ENCODE peak calls at places on chromosomes 7 and 10, in nine cellular contexts. One of them, this sample, is unnamed.
A peak's percentile ranks its signal among the peaks of the same experiment; 100 is the strongest.

GRCh38 chr7:155372782-155373358 is 75.2 kb downstream of the INSIG1 start:
- DNase-seq in stomach: no peak
- DNase-seq in GM23248: no peak
- DNase-seq in central memory CD8-positive, alpha-beta T cell: no peak
- DNase-seq in Karpas-422: no peak
- DNase-seq in heart left ventricle: no peak
- DNase-seq in AG09319: no peak
- DNase-seq in HCEC 1CT: no peak
- DNase-seq in naive thymus-derived CD8-positive, alpha-beta T cell: no peak
- DNase-seq in this sample: no peak

GRCh38 chr10:52992569-52992968 is 220.0 kb upstream of the MBL2 start:
- DNase-seq in HCEC 1CT: no peak
- DNase-seq in stomach: no peak
- DNase-seq in naive thymus-derived CD8-positive, alpha-beta T cell: no peak
- DNase-seq in Karpas-422: no peak
- DNase-seq in central memory CD8-positive, alpha-beta T cell: no peak
- DNase-seq in GM23248: no peak
- DNase-seq in AG09319: no peak
- DNase-seq in heart left ventricle: no peak
- DNase-seq in this sample: no peak

GRCh38 chr10:86599729-86600128 is 54.6 kb upstream of the OPN4 start:
- DNase-seq in stomach: peak; percentile 63
- DNase-seq in AG09319: no peak
- DNase-seq in heart left ventricle: no peak
- DNase-seq in central memory CD8-positive, alpha-beta T cell: no peak
- DNase-seq in naive thymus-derived CD8-positive, alpha-beta T cell: no peak
- DNase-seq in HCEC 1CT: no peak
- DNase-seq in GM23248: no peak
- DNase-seq in Karpas-422: peak; percentile 69
- DNase-seq in this sample: no peak

GRCh38 chr7:124269774-124270173 is 236.9 kb upstream of the TMEM229A start:
- DNase-seq in naive thymus-derived CD8-positive, alpha-beta T cell: no peak
- DNase-seq in Karpas-422: no peak
- DNase-seq in stomach: no peak
- DNase-seq in AG09319: no peak
- DNase-seq in heart left ventricle: no peak
- DNase-seq in GM23248: no peak
- DNase-seq in central memory CD8-positive, alpha-beta T cell: no peak
- DNase-seq in HCEC 1CT: no peak
- DNase-seq in this sample: no peak

GRCh38 chr10:132837905-132838304 is 52.0 kb upstream of the NKX6-2 start:
- DNase-seq in heart left ventricle: no peak
- DNase-seq in GM23248: peak; percentile 22
- DNase-seq in Karpas-422: no peak
- DNase-seq in naive thymus-derived CD8-positive, alpha-beta T cell: no peak
- DNase-seq in AG09319: no peak
- DNase-seq in HCEC 1CT: no peak
- DNase-seq in stomach: no peak
- DNase-seq in central memory CD8-positive, alpha-beta T cell: no peak
- DNase-seq in this sample: no peak

GRCh38 chr7:151852486-151853396 is 24.2 kb downstream of the PRKAG2 start:
- DNase-seq in AG09319: no peak
- DNase-seq in stomach: no peak
- DNase-seq in central memory CD8-positive, alpha-beta T cell: no peak
- DNase-seq in HCEC 1CT: no peak
- DNase-seq in naive thymus-derived CD8-positive, alpha-beta T cell: no peak
- DNase-seq in GM23248: no peak
- DNase-seq in Karpas-422: no peak
- DNase-seq in heart left ventricle: peak; percentile 9
- DNase-seq in this sample: no peak

GRCh38 chr7:20797174-20798080 is 10.7 kb upstream of the SP8 start:
- DNase-seq in GM23248: no peak
- DNase-seq in HCEC 1CT: no peak
- DNase-seq in heart left ventricle: no peak
- DNase-seq in AG09319: no peak
- DNase-seq in stomach: no peak
- DNase-seq in central memory CD8-positive, alpha-beta T cell: no peak
- DNase-seq in Karpas-422: peak; percentile 41
- DNase-seq in naive thymus-derived CD8-positive, alpha-beta T cell: no peak
- DNase-seq in this sample: no peak

GRCh38 chr10:125982256-125982948 is 86.0 kb downstream of the FANK1 start:
- DNase-seq in HCEC 1CT: peak; percentile 55
- DNase-seq in Karpas-422: peak; percentile 90
- DNase-seq in stomach: no peak
- DNase-seq in heart left ventricle: no peak
- DNase-seq in GM23248: peak; percentile 79
- DNase-seq in central memory CD8-positive, alpha-beta T cell: no peak
- DNase-seq in naive thymus-derived CD8-positive, alpha-beta T cell: no peak
- DNase-seq in AG09319: peak; percentile 45
- DNase-seq in this sample: peak; percentile 59

GRCh38 chr7:101940151-101940550 is 122.7 kb downstream of the CUX1 start:
- DNase-seq in central memory CD8-positive, alpha-beta T cell: no peak
- DNase-seq in naive thymus-derived CD8-positive, alpha-beta T cell: no peak
- DNase-seq in HCEC 1CT: no peak
- DNase-seq in AG09319: no peak
- DNase-seq in stomach: no peak
- DNase-seq in heart left ventricle: peak; percentile 14
- DNase-seq in GM23248: no peak
- DNase-seq in Karpas-422: no peak
- DNase-seq in this sample: no peak